ENCODE peak calls at places on chromosomes 13 and 19, in ten cellular contexts. T is suprapubic skin; I is nephron progenitor cell; O is coronary artery; P is CD8-positive, alpha-beta T cell; R is esophagus squamous epithelium; K is RWPE1; B is activated CD8-positive, alpha-beta T cell treated with anti-CD3 and anti-CD28 coated beads for 36 hours; U is tibial nerve; L is adrenal gland. J is an unnamed sample.

GRCh38 chr19:46722004-46722380 is 5.1 kb upstream of the PRKD2 start:
- DNase-seq in O (no peak), R (no peak), T (no peak), U (no peak), I (no peak), B (no peak), K (no peak), L (no peak), P (no peak), J (no peak)

GRCh38 chr13:76489299-76489698 is 396.9 kb downstream of the KCTD12 start:
- DNase-seq in B (no peak), T (no peak), P (no peak), R (no peak), U (no peak), L (no peak), O (no peak), I (no peak), K (no peak), J (no peak)

GRCh38 chr13:21328836-21329477 is 130.1 kb downstream of the ZDHHC20 start:
- DNase-seq in B (peak), L (no peak), R (no peak), U (no peak), I (no peak), P (no peak), T (no peak), O (no peak), K (no peak), J (no peak)

GRCh38 chr19:55255618-55256423 is 3.0 kb downstream of the PPP6R1 start:
- DNase-seq in K (no peak), P (peak), B (peak), L (no peak), R (no peak), I (peak), O (no peak), U (no peak), T (peak), J (peak)

GRCh38 chr13:66503890-66504289 is 726.2 kb downstream of the PCDH9 start:
- DNase-seq in P (no peak), L (no peak), U (no peak), B (no peak), R (no peak), K (no peak), I (no peak), T (no peak), O (no peak), J (no peak)

GRCh38 chr13:23960566-23961156 is 63.4 kb upstream of the C1QTNF9B start:
- DNase-seq in U (peak), O (no peak), P (no peak), L (no peak), T (no peak), K (peak), B (peak), I (peak), R (no peak), J (peak)

GRCh38 chr19:11708457-11708856 is 30.3 kb downstream of the ZNF823 start:
- DNase-seq in K (no peak), R (no peak), B (no peak), O (no peak), I (no peak), P (no peak), U (no peak), T (no peak), L (no peak), J (no peak)

GRCh38 chr19:21912654-21913053 is 76.7 kb upstream of the ZNF43 start:
- DNase-seq in I (no peak), R (no peak), U (no peak), B (no peak), O (no peak), T (no peak), L (no peak), K (no peak), P (no peak), J (no peak)

GRCh38 chr13:48078251-48078656 is 16.6 kb downstream of the MED4 start:
- DNase-seq in L (no peak), K (peak), I (no peak), P (no peak), U (no peak), T (no peak), B (peak), O (no peak), R (no peak), J (no peak)

GRCh38 chr13:21924958-21925357 is 254.1 kb downstream of the FGF9 start:
- DNase-seq in K (no peak), T (no peak), L (no peak), P (no peak), R (no peak), O (no peak), B (no peak), I (no peak), U (no peak), J (no peak)

GRCh38 chr19:35644206-35644986 is 2.9 kb downstream of the ETV2 start:
- DNase-seq in T (peak), P (peak), L (peak), R (peak), K (peak), B (peak), I (peak), U (peak), O (peak), J (peak)

GRCh38 chr19:18156841-18157464 is 4.0 kb downstream of the PIK3R2 start:
- DNase-seq in K (peak), R (no peak), B (no peak), U (peak), L (peak), I (no peak), P (no peak), T (no peak), O (no peak), J (peak)

GRCh38 chr13:50244913-50245574 is 229.8 kb downstream of the KCNRG start:
- DNase-seq in L (peak), P (no peak), B (peak), T (no peak), I (no peak), O (no peak), K (peak), R (no peak), U (no peak), J (peak)

GRCh38 chr13:50365683-50366391 is 350.6 kb downstream of the KCNRG start:
- DNase-seq in U (no peak), K (peak), O (no peak), T (no peak), B (peak), I (no peak), R (no peak), L (no peak), P (no peak), J (no peak)

GRCh38 chr19:44954278-44954648 is 917 bp upstream of the CLPTM1 start:
- DNase-seq in P (no peak), K (no peak), I (no peak), U (no peak), L (no peak), T (no peak), B (no peak), O (no peak), R (no peak), J (no peak)

GRCh38 chr19:44951179-44952159 is 3.7 kb upstream of the CLPTM1 start:
- DNase-seq in P (peak), I (peak), U (peak), B (peak), L (peak), T (no peak), O (no peak), K (peak), R (no peak), J (peak)

GRCh38 chr19:44955500-44956439 is 590 bp downstream of the CLPTM1 start:
- DNase-seq in R (no peak), L (peak), U (no peak), K (peak), T (peak), P (no peak), O (no peak), I (no peak), B (peak), J (peak)

GRCh38 chr19:44958090-44958489 is 2.9 kb downstream of the CLPTM1 start:
- DNase-seq in O (no peak), U (no peak), I (no peak), P (no peak), K (no peak), T (no peak), L (peak), R (no peak), B (no peak), J (no peak)

GRCh38 chr19:44954649-44955499 is at the start of gene CLPTM1:
- DNase-seq in T (peak), B (peak), O (peak), R (peak), K (peak), I (peak), U (peak), L (peak), P (peak), J (peak)
- TF ChIP-seq CTCF in T (no peak), B (no peak), O (no peak), R (no peak), K (no peak), I (no peak), U (no peak), L (no peak), P (no peak), J (no peak)

GRCh38 chr19:53879145-53880037 is 2.6 kb upstream of the PRKCG start:
- DNase-seq in K (peak), R (no peak), I (peak), U (peak), L (peak), B (peak), P (peak), T (peak), O (peak), J (peak)
- TF ChIP-seq CTCF in K (no peak), R (no peak), I (no peak), U (no peak), L (no peak), B (no peak), P (no peak), T (no peak), O (no peak), J (no peak)

DNA sequence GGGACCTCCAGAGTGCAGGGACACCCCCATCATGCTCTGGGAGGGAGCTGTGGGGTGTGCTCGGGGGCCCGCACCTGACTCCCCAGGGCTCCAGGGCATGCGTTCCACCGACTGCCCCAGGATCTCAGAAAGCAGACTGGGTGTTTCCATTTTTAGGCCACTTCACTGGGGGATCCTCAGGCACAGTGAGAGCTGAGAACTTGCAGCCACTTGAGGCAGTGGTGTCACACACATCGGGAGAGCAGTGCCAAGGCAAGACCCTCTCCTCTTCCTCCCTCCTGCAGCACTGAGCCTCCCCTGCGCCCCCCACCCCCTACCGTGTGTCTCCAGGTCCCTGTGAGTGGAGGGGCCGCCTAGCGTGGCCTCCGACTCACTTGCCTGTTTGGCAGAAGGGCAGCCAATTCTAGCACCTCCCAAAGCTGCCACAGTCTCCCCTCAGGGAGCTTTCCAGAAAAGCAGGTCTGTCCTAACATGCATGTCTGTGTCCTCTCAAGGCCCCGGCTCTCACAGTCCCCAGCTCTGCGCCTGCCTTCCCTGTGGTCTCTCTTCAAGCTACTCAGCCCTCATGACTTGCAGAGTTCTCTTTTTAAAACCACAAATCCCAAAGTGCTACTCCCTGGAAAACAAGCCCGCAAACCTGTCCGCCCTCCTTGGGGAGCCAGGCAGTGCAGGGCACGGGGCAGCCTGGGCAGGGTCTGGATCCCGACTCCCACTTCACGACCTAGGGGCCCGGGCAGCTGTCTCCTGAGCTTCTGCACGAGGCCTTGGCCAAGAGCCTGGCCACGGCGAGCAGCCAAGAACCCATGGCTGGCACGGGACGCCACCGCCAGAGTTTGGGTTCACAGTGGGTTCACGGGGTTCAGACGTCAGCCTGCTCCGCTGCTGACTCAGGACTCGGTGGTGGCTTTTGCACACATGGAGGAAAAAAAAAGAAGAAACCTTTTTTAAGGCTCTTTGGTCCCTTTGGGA is 94.1 kb downstream of the STK24 start:
- DNase-seq in P (no peak), R (no peak), I (no peak), B (peak), T (no peak), K (peak), O (peak), L (peak), U (peak), J (peak)
- TF ChIP-seq CTCF in P (no peak), R (no peak), I (no peak), B (no peak), T (no peak), K (no peak), O (no peak), L (peak), U (no peak), J (peak)

GRCh38 chr19:41354343-41354974 is 737 bp upstream of the TGFB1 start:
- DNase-seq in T (no peak), O (no peak), R (no peak), I (no peak), U (no peak), L (peak), B (no peak), K (no peak), P (no peak), J (no peak)

GRCh38 chr19:41351339-41352245 is 2.1 kb downstream of the TGFB1 start:
- DNase-seq in L (peak), B (peak), K (peak), R (peak), P (peak), I (peak), T (no peak), O (peak), U (peak), J (peak)

GRCh38 chr19:41352279-41352608 is 1.5 kb downstream of the TGFB1 start:
- DNase-seq in I (no peak), O (no peak), B (no peak), U (no peak), T (no peak), P (no peak), L (no peak), K (no peak), R (no peak), J (no peak)

GRCh38 chr19:41353466-41354342 is at the start of gene TGFB1:
- DNase-seq in L (peak), B (peak), U (peak), R (peak), O (peak), P (peak), K (peak), I (peak), T (peak), J (peak)

DNA sequence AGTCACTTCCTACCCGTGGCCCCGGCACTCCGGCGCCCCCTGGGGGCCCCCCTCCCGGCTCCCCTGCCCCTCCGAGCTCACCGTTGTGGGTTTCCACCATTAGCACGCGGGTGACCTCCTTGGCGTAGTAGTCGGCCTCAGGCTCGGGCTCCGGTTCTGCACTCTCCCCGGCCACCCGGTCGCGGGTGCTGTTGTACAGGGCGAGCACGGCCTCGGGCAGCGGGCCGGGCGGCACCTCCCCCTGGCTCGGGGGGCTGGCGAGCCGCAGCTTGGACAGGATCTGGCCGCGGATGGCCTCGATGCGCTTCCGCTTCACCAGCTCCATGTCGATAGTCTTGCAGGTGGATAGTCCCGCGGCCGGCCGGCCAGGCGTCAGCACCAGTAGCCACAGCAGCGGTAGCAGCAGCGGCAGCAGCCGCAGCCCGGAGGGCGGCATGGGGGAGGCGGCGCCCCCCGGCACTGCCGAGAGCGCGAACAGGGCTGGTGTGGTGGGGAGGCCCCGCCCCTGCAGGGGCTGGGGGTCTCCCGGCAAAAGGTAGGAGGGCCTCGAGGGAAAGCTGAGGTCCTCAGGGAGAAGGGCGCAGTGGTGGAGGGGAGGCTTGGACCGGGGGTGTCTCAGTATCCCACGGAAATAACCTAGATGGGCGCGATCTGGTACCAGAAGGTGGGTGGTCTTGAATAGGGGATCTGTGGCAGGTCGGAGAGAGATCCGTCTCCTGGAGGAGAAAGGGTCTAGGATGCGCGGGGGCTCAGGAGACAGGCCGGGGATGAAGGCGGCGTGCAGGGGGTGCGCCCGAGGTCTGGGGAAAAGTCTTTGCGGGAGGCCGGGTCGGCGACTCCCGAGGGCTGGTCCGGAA is 885 bp downstream of the TGFB1 start:
- DNase-seq in T (no peak), R (no peak), I (peak), B (peak), O (peak), P (peak), U (peak), K (peak), L (peak), J (peak)
- TF ChIP-seq CTCF in T (peak), R (peak), I (peak), B (peak), O (peak), P (peak), U (peak), K (peak), L (peak), J (peak)

J was measured in AG10803.